ENCODE peak calls at places on chromosome 13, in four cellular contexts. One of them, this sample, is unnamed.

GRCh38 chr13:30179547-30180256 is 127.6 kb downstream of the KATNAL1 start:
- DNase-seq in mesenteric fat pad: no peak
- DNase-seq in anterior cingulate cortex: no peak
- DNase-seq in left cardiac atrium: no peak
- DNase-seq in this sample: no peak

GRCh38 chr13:45409993-45410392 is 8.2 kb downstream of the SLC25A30 start:
- DNase-seq in mesenteric fat pad: no peak
- DNase-seq in anterior cingulate cortex: no peak
- DNase-seq in left cardiac atrium: no peak
- DNase-seq in this sample: no peak

GRCh38 chr13:49669735-49670309 is 21.5 kb downstream of the EBPL start:
- DNase-seq in mesenteric fat pad: no peak
- DNase-seq in anterior cingulate cortex: peak; percentile 29
- DNase-seq in left cardiac atrium: peak; percentile 41
- DNase-seq in this sample: peak; percentile 85

GRCh38 chr13:22211876-22212275 is 541.0 kb downstream of the FGF9 start:
- DNase-seq in mesenteric fat pad: no peak
- DNase-seq in anterior cingulate cortex: no peak
- DNase-seq in left cardiac atrium: no peak
- DNase-seq in this sample: no peak

GRCh38 chr13:113860579-113861432 is 3.1 kb downstream of the GAS6 start:
- DNase-seq in mesenteric fat pad: peak; percentile 81
- DNase-seq in anterior cingulate cortex: no peak
- DNase-seq in left cardiac atrium: peak; percentile 42
- DNase-seq in this sample: no peak

GRCh38 chr13:45269204-45269603 is 68.4 kb upstream of the KCTD4 start:
- DNase-seq in mesenteric fat pad: no peak
- DNase-seq in anterior cingulate cortex: no peak
- DNase-seq in left cardiac atrium: no peak
- DNase-seq in this sample: no peak

GRCh38 chr13:113836917-113837553 is 26.8 kb downstream of the GAS6 start:
- DNase-seq in mesenteric fat pad: no peak
- DNase-seq in anterior cingulate cortex: no peak
- DNase-seq in left cardiac atrium: peak; percentile 74
- DNase-seq in this sample: no peak

GRCh38 chr13:77492982-77493381 is 42.5 kb upstream of the SCEL start:
- DNase-seq in mesenteric fat pad: no peak
- DNase-seq in anterior cingulate cortex: no peak
- DNase-seq in left cardiac atrium: no peak
- DNase-seq in this sample: no peak

GRCh38 chr13:66660013-66660804 is 569.9 kb downstream of the PCDH9 start:
- DNase-seq in mesenteric fat pad: no peak
- DNase-seq in anterior cingulate cortex: no peak
- DNase-seq in left cardiac atrium: no peak
- DNase-seq in this sample: no peak

GRCh38 chr13:94322925-94323324 is 156.6 kb downstream of the DCT start:
- DNase-seq in mesenteric fat pad: no peak
- DNase-seq in anterior cingulate cortex: no peak
- DNase-seq in left cardiac atrium: no peak
- DNase-seq in this sample: no peak

GRCh38 chr13:101398191-101398590 is 18.1 kb downstream of the NALCN start:
- DNase-seq in mesenteric fat pad: no peak
- DNase-seq in anterior cingulate cortex: no peak
- DNase-seq in left cardiac atrium: no peak
- DNase-seq in this sample: no peak

GRCh38 chr13:105774739-105775460 is 760.6 kb downstream of the EFNB2 start:
- DNase-seq in mesenteric fat pad: no peak
- DNase-seq in anterior cingulate cortex: no peak
- DNase-seq in left cardiac atrium: no peak
- DNase-seq in this sample: no peak

This sample was measured in hippocampal formation.